ENCODE peak calls at places on chromosomes 16 and 17, in ten cellular contexts. One of them, this sample, is unnamed. For H3K4me1, the result is how much of the 10 kb centered on the place peaks cover.

GRCh38 chr17:31525801-31526549 is 134.5 kb downstream of the RAB11FIP4 start:
- DNase-seq in PC-9: no peak
- DNase-seq in colonic mucosa: no peak
- DNase-seq in fibroblast of lung: no peak
- DNase-seq in A549: peak
- DNase-seq in tibial artery: no peak
- DNase-seq in BE2C: peak
- DNase-seq in thoracic aorta: no peak
- DNase-seq in adrenal gland: no peak
- DNase-seq in ovary: no peak
- DNase-seq in this sample: no peak

GRCh38 chr16:83351846-83352245 is 455.9 kb upstream of the HSBP1 start:
- DNase-seq in PC-9: no peak
- DNase-seq in colonic mucosa: no peak
- DNase-seq in fibroblast of lung: no peak
- DNase-seq in A549: no peak
- DNase-seq in tibial artery: no peak
- DNase-seq in BE2C: no peak
- DNase-seq in thoracic aorta: no peak
- DNase-seq in adrenal gland: no peak
- DNase-seq in ovary: no peak
- DNase-seq in this sample: no peak

GRCh38 chr17:64202683-64203430 is 60.2 kb downstream of the TEX2 start:
- DNase-seq in PC-9: peak
- DNase-seq in colonic mucosa: no peak
- DNase-seq in fibroblast of lung: no peak
- DNase-seq in A549: no peak
- DNase-seq in tibial artery: no peak
- DNase-seq in BE2C: no peak
- DNase-seq in thoracic aorta: no peak
- DNase-seq in adrenal gland: peak
- DNase-seq in ovary: no peak
- DNase-seq in this sample: no peak

GRCh38 chr16:4327782-4328579 is 12.1 kb downstream of the GLIS2 start:
- DNase-seq in PC-9: no peak
- DNase-seq in colonic mucosa: peak
- DNase-seq in fibroblast of lung: peak
- DNase-seq in A549: no peak
- DNase-seq in tibial artery: peak
- DNase-seq in BE2C: peak
- DNase-seq in thoracic aorta: no peak
- DNase-seq in adrenal gland: peak
- DNase-seq in ovary: peak
- DNase-seq in this sample: peak

GRCh38 chr16:85551319-85551978 is 61.7 kb upstream of the GSE1 start:
- DNase-seq in PC-9: no peak
- DNase-seq in colonic mucosa: peak
- DNase-seq in fibroblast of lung: no peak
- DNase-seq in A549: no peak
- DNase-seq in tibial artery: no peak
- DNase-seq in BE2C: no peak
- DNase-seq in thoracic aorta: no peak
- DNase-seq in adrenal gland: no peak
- DNase-seq in ovary: no peak
- DNase-seq in this sample: no peak

GRCh38 chr16:2007081-2007836 is 2.4 kb downstream of the ZNF598 start:
- DNase-seq in PC-9: no peak
- DNase-seq in colonic mucosa: no peak
- DNase-seq in fibroblast of lung: no peak
- DNase-seq in A549: no peak
- DNase-seq in tibial artery: no peak
- DNase-seq in BE2C: no peak
- DNase-seq in thoracic aorta: no peak
- DNase-seq in adrenal gland: no peak
- DNase-seq in ovary: no peak
- DNase-seq in this sample: no peak

GRCh38 chr16:76201385-76201784 is 75.8 kb upstream of the CNTNAP4 start:
- DNase-seq in PC-9: no peak
- DNase-seq in colonic mucosa: no peak
- DNase-seq in fibroblast of lung: no peak
- DNase-seq in A549: no peak
- DNase-seq in tibial artery: no peak
- DNase-seq in BE2C: no peak
- DNase-seq in thoracic aorta: no peak
- DNase-seq in adrenal gland: no peak
- DNase-seq in ovary: no peak
- DNase-seq in this sample: no peak

GRCh38 chr17:2214887-2215615 is 88.5 kb downstream of the SMG6 start:
- DNase-seq in PC-9: no peak
- DNase-seq in colonic mucosa: no peak
- DNase-seq in fibroblast of lung: peak
- DNase-seq in A549: no peak
- DNase-seq in tibial artery: no peak
- DNase-seq in BE2C: no peak
- DNase-seq in thoracic aorta: peak
- DNase-seq in adrenal gland: peak
- DNase-seq in ovary: peak
- DNase-seq in this sample: peak

GRCh38 chr17:8393470-8394231 is 4.0 kb downstream of the RNF222 start:
- DNase-seq in PC-9: peak
- DNase-seq in colonic mucosa: peak
- DNase-seq in fibroblast of lung: no peak
- DNase-seq in A549: no peak
- DNase-seq in tibial artery: peak
- DNase-seq in BE2C: no peak
- DNase-seq in thoracic aorta: no peak
- DNase-seq in adrenal gland: no peak
- DNase-seq in ovary: no peak
- DNase-seq in this sample: no peak

GRCh38 chr16:78297066-78297666 is 197.7 kb downstream of the WWOX start:
- DNase-seq in PC-9: no peak
- DNase-seq in colonic mucosa: peak
- DNase-seq in fibroblast of lung: peak
- DNase-seq in A549: no peak
- DNase-seq in tibial artery: no peak
- DNase-seq in BE2C: no peak
- DNase-seq in thoracic aorta: no peak
- DNase-seq in adrenal gland: no peak
- DNase-seq in ovary: no peak
- DNase-seq in this sample: no peak

GRCh38 chr16:17379121-17379571 is 91.6 kb downstream of the XYLT1 start:
- DNase-seq in PC-9: no peak
- DNase-seq in colonic mucosa: no peak
- DNase-seq in fibroblast of lung: peak
- DNase-seq in A549: no peak
- DNase-seq in tibial artery: peak
- DNase-seq in BE2C: peak
- DNase-seq in thoracic aorta: no peak
- DNase-seq in adrenal gland: peak
- DNase-seq in ovary: peak
- DNase-seq in this sample: peak

GRCh38 chr16:66924527-66925321 is 611 bp downstream of the RRAD start:
- DNase-seq in PC-9: peak
- DNase-seq in colonic mucosa: peak
- DNase-seq in fibroblast of lung: no peak
- DNase-seq in A549: no peak
- DNase-seq in tibial artery: peak
- DNase-seq in BE2C: peak
- DNase-seq in thoracic aorta: no peak
- DNase-seq in adrenal gland: peak
- DNase-seq in ovary: peak
- DNase-seq in this sample: no peak

GRCh38 chr17:10727192-10727591 is 2.6 kb downstream of the TMEM220 start:
- DNase-seq in PC-9: no peak
- DNase-seq in colonic mucosa: no peak
- DNase-seq in fibroblast of lung: no peak
- DNase-seq in A549: no peak
- DNase-seq in tibial artery: no peak
- DNase-seq in BE2C: no peak
- DNase-seq in thoracic aorta: no peak
- DNase-seq in adrenal gland: no peak
- DNase-seq in ovary: no peak
- DNase-seq in this sample: no peak

GRCh38 chr17:72988451-72988850 is 104.0 kb downstream of the SLC39A11 start:
- DNase-seq in PC-9: no peak
- DNase-seq in colonic mucosa: no peak
- DNase-seq in fibroblast of lung: no peak
- DNase-seq in A549: no peak
- DNase-seq in tibial artery: no peak
- DNase-seq in BE2C: no peak
- DNase-seq in thoracic aorta: no peak
- DNase-seq in adrenal gland: no peak
- DNase-seq in ovary: no peak
- DNase-seq in this sample: no peak
- H3K4me1 ChIP-seq in PC-9: under half
- H3K4me1 ChIP-seq in colonic mucosa: under half
- H3K4me1 ChIP-seq in fibroblast of lung: under half
- H3K4me1 ChIP-seq in A549: under half
- H3K4me1 ChIP-seq in tibial artery: under half
- H3K4me1 ChIP-seq in BE2C: under half
- H3K4me1 ChIP-seq in thoracic aorta: under half
- H3K4me1 ChIP-seq in adrenal gland: under half
- H3K4me1 ChIP-seq in ovary: under half
- H3K4me1 ChIP-seq in this sample: under half

GRCh38 chr16:57889522-57889921 is 81.4 kb downstream of the CNGB1 start:
- DNase-seq in PC-9: no peak
- DNase-seq in colonic mucosa: no peak
- DNase-seq in fibroblast of lung: no peak
- DNase-seq in A549: no peak
- DNase-seq in tibial artery: no peak
- DNase-seq in BE2C: no peak
- DNase-seq in thoracic aorta: no peak
- DNase-seq in adrenal gland: no peak
- DNase-seq in ovary: no peak
- DNase-seq in this sample: no peak

GRCh38 chr16:57889960-57890751 is 80.8 kb downstream of the CNGB1 start:
- DNase-seq in PC-9: no peak
- DNase-seq in colonic mucosa: peak
- DNase-seq in fibroblast of lung: peak
- DNase-seq in A549: no peak
- DNase-seq in tibial artery: no peak
- DNase-seq in BE2C: no peak
- DNase-seq in thoracic aorta: no peak
- DNase-seq in adrenal gland: peak
- DNase-seq in ovary: no peak
- DNase-seq in this sample: no peak

GRCh38 chr16:57892041-57892440 is 78.9 kb downstream of the CNGB1 start:
- DNase-seq in PC-9: no peak
- DNase-seq in colonic mucosa: no peak
- DNase-seq in fibroblast of lung: peak
- DNase-seq in A549: no peak
- DNase-seq in tibial artery: no peak
- DNase-seq in BE2C: no peak
- DNase-seq in thoracic aorta: no peak
- DNase-seq in adrenal gland: peak
- DNase-seq in ovary: no peak
- DNase-seq in this sample: no peak

GRCh38 chr16:57889111-57889510 is 81.8 kb downstream of the CNGB1 start:
- DNase-seq in PC-9: no peak
- DNase-seq in colonic mucosa: no peak
- DNase-seq in fibroblast of lung: no peak
- DNase-seq in A549: no peak
- DNase-seq in tibial artery: no peak
- DNase-seq in BE2C: no peak
- DNase-seq in thoracic aorta: no peak
- DNase-seq in adrenal gland: no peak
- DNase-seq in ovary: no peak
- DNase-seq in this sample: no peak

DNA sequence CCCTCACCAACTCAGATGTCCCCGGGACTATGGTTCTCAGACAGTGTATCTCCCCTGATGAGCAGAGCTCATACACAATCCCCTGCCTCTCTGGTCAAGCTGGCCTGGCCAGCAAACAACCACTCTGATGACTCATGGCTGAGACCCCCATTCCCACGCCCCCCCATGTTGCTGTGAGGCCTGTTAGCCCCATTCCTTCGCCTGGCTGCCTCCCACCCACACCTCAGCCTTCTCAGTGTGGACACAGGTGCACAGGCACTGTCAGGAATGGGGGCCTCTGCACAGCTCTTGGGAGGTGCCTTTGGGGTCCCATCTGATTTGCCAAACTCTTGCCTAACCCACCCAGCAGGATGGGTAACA is 80.2 kb downstream of the CNGB1 start:
- DNase-seq in PC-9: no peak
- DNase-seq in colonic mucosa: no peak
- DNase-seq in fibroblast of lung: no peak
- DNase-seq in A549: no peak
- DNase-seq in tibial artery: no peak
- DNase-seq in BE2C: no peak
- DNase-seq in thoracic aorta: no peak
- DNase-seq in adrenal gland: no peak
- DNase-seq in ovary: no peak
- DNase-seq in this sample: no peak
- H3K4me1 ChIP-seq in PC-9: under half
- H3K4me1 ChIP-seq in colonic mucosa: under half
- H3K4me1 ChIP-seq in fibroblast of lung: under half
- H3K4me1 ChIP-seq in A549: half or more
- H3K4me1 ChIP-seq in tibial artery: under half
- H3K4me1 ChIP-seq in BE2C: under half
- H3K4me1 ChIP-seq in thoracic aorta: under half
- H3K4me1 ChIP-seq in adrenal gland: under half
- H3K4me1 ChIP-seq in ovary: under half
- H3K4me1 ChIP-seq in this sample: under half

GRCh38 chr17:14125518-14126125 is 56.3 kb downstream of the COX10 start:
- DNase-seq in PC-9: no peak
- DNase-seq in colonic mucosa: no peak
- DNase-seq in fibroblast of lung: no peak
- DNase-seq in A549: no peak
- DNase-seq in tibial artery: no peak
- DNase-seq in BE2C: no peak
- DNase-seq in thoracic aorta: no peak
- DNase-seq in adrenal gland: no peak
- DNase-seq in ovary: no peak
- DNase-seq in this sample: no peak
- H3K4me1 ChIP-seq in PC-9: under half
- H3K4me1 ChIP-seq in colonic mucosa: under half
- H3K4me1 ChIP-seq in fibroblast of lung: under half
- H3K4me1 ChIP-seq in A549: under half
- H3K4me1 ChIP-seq in tibial artery: under half
- H3K4me1 ChIP-seq in BE2C: under half
- H3K4me1 ChIP-seq in thoracic aorta: under half
- H3K4me1 ChIP-seq in adrenal gland: under half
- H3K4me1 ChIP-seq in ovary: under half
- H3K4me1 ChIP-seq in this sample: under half

DNA sequence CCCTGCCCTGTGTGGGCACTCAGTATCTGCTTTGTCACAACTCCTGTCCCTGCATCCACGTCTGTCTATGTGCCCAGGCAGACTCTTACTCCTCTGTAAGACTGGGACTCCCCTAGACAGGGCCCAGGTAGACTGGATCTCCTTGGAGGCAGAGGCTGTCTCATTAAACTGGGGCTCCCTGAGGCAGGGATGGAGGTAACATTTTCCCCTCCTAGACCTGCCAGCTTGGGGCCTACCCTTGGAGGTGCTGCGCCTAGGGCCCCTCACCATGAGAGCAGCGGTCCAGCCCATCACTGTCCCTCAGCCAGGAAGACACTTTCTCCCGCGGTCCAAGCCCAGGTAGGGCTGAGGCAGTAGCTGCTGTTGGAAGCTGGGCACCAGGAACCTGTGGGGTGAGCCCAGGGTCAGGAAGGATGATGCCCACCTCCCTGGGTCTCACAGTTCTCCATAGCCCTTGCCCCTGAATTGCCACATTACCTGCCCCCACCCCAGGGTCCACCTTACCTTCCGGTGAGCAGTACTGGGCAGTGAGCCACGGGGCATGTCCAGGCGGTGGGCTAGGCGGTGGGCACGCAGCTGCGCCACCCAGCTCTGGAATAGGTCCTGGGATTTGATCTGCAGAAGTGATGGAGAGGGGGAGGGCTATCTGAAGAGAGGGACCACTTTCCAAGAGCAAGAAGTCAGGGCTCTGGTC is 3.4 kb downstream of the OSBPL7 start:
- DNase-seq in PC-9: no peak
- DNase-seq in colonic mucosa: no peak
- DNase-seq in fibroblast of lung: no peak
- DNase-seq in A549: no peak
- DNase-seq in tibial artery: no peak
- DNase-seq in BE2C: no peak
- DNase-seq in thoracic aorta: no peak
- DNase-seq in adrenal gland: no peak
- DNase-seq in ovary: peak
- DNase-seq in this sample: no peak
- H3K4me1 ChIP-seq in PC-9: under half
- H3K4me1 ChIP-seq in colonic mucosa: under half
- H3K4me1 ChIP-seq in fibroblast of lung: under half
- H3K4me1 ChIP-seq in A549: under half
- H3K4me1 ChIP-seq in tibial artery: under half
- H3K4me1 ChIP-seq in BE2C: under half
- H3K4me1 ChIP-seq in thoracic aorta: under half
- H3K4me1 ChIP-seq in adrenal gland: under half
- H3K4me1 ChIP-seq in ovary: under half
- H3K4me1 ChIP-seq in this sample: under half